ENCODE peak calls at places on chromosomes 5 and 9, in ten cellular contexts. One of them, this sample, is unnamed.

GRCh38 chr5:9818340-9818845 is 188.2 kb upstream of the TAS2R1 start:
- DNase-seq in fibroblast of lung: no peak
- DNase-seq in activated gamma-delta T cell treated with anti-CD3 and anti-CD28 coated beads, Interleukin-2, amount 50 U/mL, for 16 hours: no peak
- DNase-seq in NCI-H1092: no peak
- DNase-seq in dermis blood vessel endothelial cell: no peak
- DNase-seq in cerebellar nuclear complex: no peak
- DNase-seq in left cardiac atrium: no peak
- DNase-seq in EH: no peak
- DNase-seq in GM13977: no peak
- DNase-seq in hepatic stellate cell: no peak
- DNase-seq in this sample: no peak

GRCh38 chr5:89064054-89064453 is 181.1 kb upstream of the MEF2C start:
- DNase-seq in GM13977: no peak
- DNase-seq in NCI-H1092: no peak
- DNase-seq in activated gamma-delta T cell treated with anti-CD3 and anti-CD28 coated beads, Interleukin-2, amount 50 U/mL, for 16 hours: no peak
- DNase-seq in left cardiac atrium: no peak
- DNase-seq in EH: no peak
- DNase-seq in dermis blood vessel endothelial cell: no peak
- DNase-seq in cerebellar nuclear complex: no peak
- DNase-seq in hepatic stellate cell: no peak
- DNase-seq in fibroblast of lung: peak
- DNase-seq in this sample: no peak

GRCh38 chr5:9387879-9388278 is 158.0 kb downstream of the SEMA5A start:
- DNase-seq in left cardiac atrium: no peak
- DNase-seq in NCI-H1092: no peak
- DNase-seq in dermis blood vessel endothelial cell: no peak
- DNase-seq in GM13977: no peak
- DNase-seq in fibroblast of lung: no peak
- DNase-seq in cerebellar nuclear complex: no peak
- DNase-seq in EH: no peak
- DNase-seq in hepatic stellate cell: no peak
- DNase-seq in activated gamma-delta T cell treated with anti-CD3 and anti-CD28 coated beads, Interleukin-2, amount 50 U/mL, for 16 hours: no peak
- DNase-seq in this sample: no peak

GRCh38 chr9:132221941-132222340 is 60.1 kb downstream of the NTNG2 start:
- DNase-seq in cerebellar nuclear complex: no peak
- DNase-seq in GM13977: no peak
- DNase-seq in left cardiac atrium: no peak
- DNase-seq in EH: no peak
- DNase-seq in activated gamma-delta T cell treated with anti-CD3 and anti-CD28 coated beads, Interleukin-2, amount 50 U/mL, for 16 hours: no peak
- DNase-seq in dermis blood vessel endothelial cell: no peak
- DNase-seq in hepatic stellate cell: no peak
- DNase-seq in fibroblast of lung: no peak
- DNase-seq in NCI-H1092: no peak
- DNase-seq in this sample: no peak

GRCh38 chr9:131590449-131590848 is 45.1 kb downstream of the PRRT1B start:
- DNase-seq in GM13977: no peak
- DNase-seq in EH: no peak
- DNase-seq in activated gamma-delta T cell treated with anti-CD3 and anti-CD28 coated beads, Interleukin-2, amount 50 U/mL, for 16 hours: no peak
- DNase-seq in left cardiac atrium: no peak
- DNase-seq in cerebellar nuclear complex: no peak
- DNase-seq in NCI-H1092: no peak
- DNase-seq in fibroblast of lung: no peak
- DNase-seq in hepatic stellate cell: no peak
- DNase-seq in dermis blood vessel endothelial cell: no peak
- DNase-seq in this sample: no peak

GRCh38 chr9:36603006-36603405 is 30.3 kb downstream of the MELK start:
- DNase-seq in hepatic stellate cell: peak
- DNase-seq in dermis blood vessel endothelial cell: peak
- DNase-seq in activated gamma-delta T cell treated with anti-CD3 and anti-CD28 coated beads, Interleukin-2, amount 50 U/mL, for 16 hours: no peak
- DNase-seq in GM13977: peak
- DNase-seq in fibroblast of lung: peak
- DNase-seq in cerebellar nuclear complex: no peak
- DNase-seq in left cardiac atrium: no peak
- DNase-seq in EH: peak
- DNase-seq in NCI-H1092: no peak
- DNase-seq in this sample: no peak

GRCh38 chr5:148949871-148950863 is 112.7 kb downstream of the SH3TC2 start:
- DNase-seq in fibroblast of lung: peak
- DNase-seq in cerebellar nuclear complex: peak
- DNase-seq in hepatic stellate cell: no peak
- DNase-seq in EH: no peak
- DNase-seq in dermis blood vessel endothelial cell: no peak
- DNase-seq in activated gamma-delta T cell treated with anti-CD3 and anti-CD28 coated beads, Interleukin-2, amount 50 U/mL, for 16 hours: no peak
- DNase-seq in NCI-H1092: no peak
- DNase-seq in left cardiac atrium: peak
- DNase-seq in GM13977: no peak
- DNase-seq in this sample: no peak

GRCh38 chr9:137387034-137387890 is 35.7 kb downstream of the EXD3 start:
- DNase-seq in EH: no peak
- DNase-seq in GM13977: no peak
- DNase-seq in fibroblast of lung: no peak
- DNase-seq in left cardiac atrium: peak
- DNase-seq in dermis blood vessel endothelial cell: peak
- DNase-seq in NCI-H1092: no peak
- DNase-seq in cerebellar nuclear complex: no peak
- DNase-seq in activated gamma-delta T cell treated with anti-CD3 and anti-CD28 coated beads, Interleukin-2, amount 50 U/mL, for 16 hours: peak
- DNase-seq in hepatic stellate cell: no peak
- DNase-seq in this sample: no peak

This sample was measured in NCI-H1048.